ENCODE peak calls at places on chromosomes 1 and 21, in four cellular contexts. F, Y, E and L are unnamed samples.

GRCh38 chr1:64100791-64101190 is 102.6 kb upstream of the UBE2U start:
- DNase-seq in F (no peak), Y (no peak), E (no peak), L (no peak)

GRCh38 chr1:167618789-167619188 is 11.2 kb upstream of the RCSD1 start:
- DNase-seq in F (no peak), Y (no peak), E (no peak), L (no peak)

GRCh38 chr1:41496080-41497055 is 11.9 kb upstream of the EDN2 start:
- DNase-seq in F (peak; percentile 90), Y (peak; percentile 52), E (no peak), L (peak; percentile 73)

GRCh38 chr1:30133414-30134055 is 589.9 kb downstream of the MATN1 start:
- DNase-seq in F (no peak), Y (no peak), E (no peak), L (no peak)

GRCh38 chr1:207026177-207026576 is 6.4 kb downstream of the C1orf116 start:
- DNase-seq in F (no peak), Y (no peak), E (no peak), L (no peak)

GRCh38 chr1:43588592-43588991 is 57.9 kb downstream of the PTPRF start:
- DNase-seq in F (no peak), Y (no peak), E (no peak), L (no peak)

GRCh38 chr21:41764558-41765392 is 2.1 kb downstream of the RIPK4 start:
- DNase-seq in F (no peak), Y (no peak), E (no peak), L (no peak)

GRCh38 chr21:33240404-33240803 is 10.7 kb downstream of the IFNAR2 start:
- DNase-seq in F (no peak), Y (no peak), E (no peak), L (no peak)

GRCh38 chr1:232459087-232459486 is 170.8 kb downstream of the SIPA1L2 start:
- DNase-seq in F (no peak), Y (no peak), E (no peak), L (no peak)

GRCh38 chr1:207844374-207844773 is 66.6 kb downstream of the CD34 start:
- DNase-seq in F (no peak), Y (no peak), E (no peak), L (no peak)

GRCh38 chr1:51305371-51305823 is 25.0 kb downstream of the TTC39A start:
- DNase-seq in F (no peak), Y (no peak), E (no peak), L (no peak)

GRCh38 chr21:35963920-35964451 is 96.3 kb downstream of the SETD4 start:
- DNase-seq in F (no peak), Y (no peak), E (no peak), L (no peak)

GRCh38 chr1:54122131-54122751 is 30.6 kb downstream of the CDCP2 start:
- DNase-seq in F (no peak), Y (no peak), E (no peak), L (no peak)

GRCh38 chr21:18468775-18469174 is 65.2 kb upstream of the TMPRSS15 start:
- DNase-seq in F (no peak), Y (peak; percentile 60), E (no peak), L (no peak)

GRCh38 chr1:3453891-3454810 is at the start of gene ARHGEF16:
- DNase-seq in F (peak; percentile 61), Y (peak; percentile 23), E (no peak), L (no peak)

GRCh38 chr1:109636201-109636952 is 16.7 kb downstream of the AMPD2 start:
- DNase-seq in F (no peak), Y (no peak), E (no peak), L (no peak)

GRCh38 chr21:38542263-38542662 is 44.0 kb upstream of the ERG start:
- DNase-seq in F (no peak), Y (no peak), E (no peak), L (no peak)

GRCh38 chr1:183580281-183580682 is 10.0 kb downstream of the NCF2 start:
- DNase-seq in F (no peak), Y (peak; percentile 16), E (peak; percentile 33), L (no peak)

GRCh38 chr21:37071561-37072238 is 1.2 kb downstream of the PIGP start:
- DNase-seq in F (peak; percentile 47), Y (no peak), E (no peak), L (no peak)

GRCh38 chr1:15833069-15833679 is 14.3 kb upstream of the SPEN start:
- DNase-seq in F (peak; percentile 53), Y (no peak), E (no peak), L (no peak)

GRCh38 chr1:1309525-1310385 is 1.4 kb downstream of the PUSL1 start:
- DNase-seq in F (no peak), Y (no peak), E (no peak), L (no peak)

GRCh38 chr1:90295534-90295933 is 300.6 kb downstream of the ZNF326 start:
- DNase-seq in F (no peak), Y (no peak), E (no peak), L (no peak)

GRCh38 chr1:111967067-111967690 is 22.3 kb downstream of the KCND3 start:
- DNase-seq in F (no peak), Y (no peak), E (no peak), L (no peak)
- TF ChIP-seq CTCF in F (no peak), Y (no peak), E (no peak), L (no peak)

GRCh38 chr1:19646366-19646765 is 2.3 kb downstream of the NBL1 start:
- DNase-seq in F (no peak), Y (no peak), E (no peak), L (no peak)

GRCh38 chr1:19645544-19646252 is 1.6 kb downstream of the NBL1 start:
- DNase-seq in F (no peak), Y (no peak), E (no peak), L (no peak)

GRCh38 chr1:19643602-19644419 is at the start of gene NBL1:
- DNase-seq in F (peak; percentile 83), Y (no peak), E (no peak), L (no peak)

GRCh38 chr1:19644422-19644760 is 280 bp downstream of the NBL1 start:
- DNase-seq in F (no peak), Y (no peak), E (no peak), L (no peak)

GRCh38 chr1:19644761-19645543 is 841 bp downstream of the NBL1 start:
- DNase-seq in F (peak; percentile 49), Y (no peak), E (no peak), L (no peak)
- H3K27me3 ChIP-seq in F (no peaks in the 10 kb centered on the region), Y (peaks cover 52% of the 10 kb centered on the region), E (no peaks in the 10 kb centered on the region), L (no peaks in the 10 kb centered on the region)

GRCh38 chr1:86517336-86517735 is 29.5 kb upstream of the CLCA4 start:
- DNase-seq in F (no peak), Y (no peak), E (no peak), L (no peak)

GRCh38 chr1:86516366-86516765 is 30.5 kb upstream of the CLCA4 start:
- DNase-seq in F (no peak), Y (no peak), E (no peak), L (no peak)

GRCh38 chr1:86521522-86521891 is 25.4 kb upstream of the CLCA4 start:
- DNase-seq in F (no peak), Y (no peak), E (no peak), L (no peak)

GRCh38 chr1:86520789-86521521 is 25.9 kb upstream of the CLCA4 start:
- DNase-seq in F (no peak), Y (no peak), E (no peak), L (no peak)

DNA sequence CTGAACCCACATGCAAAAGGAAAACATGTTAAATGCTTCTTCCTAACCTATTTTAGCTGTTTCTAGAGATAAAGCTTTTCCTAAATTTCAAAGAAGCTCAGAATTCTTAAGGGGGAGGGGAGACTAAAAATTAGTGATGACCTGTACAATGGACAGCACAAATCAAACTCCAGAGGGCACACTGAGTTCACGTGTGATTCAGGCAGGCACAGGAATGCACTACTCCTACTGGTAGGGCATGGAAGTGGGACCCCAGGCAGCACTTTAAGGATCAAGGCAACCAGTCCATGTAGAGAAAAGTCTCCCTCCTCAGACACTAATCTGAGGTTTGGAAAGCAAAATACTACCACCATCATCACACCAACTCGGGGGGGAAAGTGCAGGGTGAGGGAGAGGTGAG is 31.3 kb upstream of the CLCA4 start:
- DNase-seq in F (no peak), Y (peak; percentile 25), E (no peak), L (no peak)
- TF ChIP-seq CTCF in F (no peak), Y (peak; percentile 42), E (peak; percentile 54), L (peak; percentile 36)

GRCh38 chr1:200895801-200896570 is 1.3 kb downstream of the INAVA start:
- DNase-seq in F (no peak), Y (no peak), E (no peak), L (no peak)

GRCh38 chr1:200895448-200895799 is 724 bp downstream of the INAVA start:
- DNase-seq in F (no peak), Y (no peak), E (no peak), L (no peak)

GRCh38 chr1:200896571-200897187 is 2.0 kb downstream of the INAVA start:
- DNase-seq in F (no peak), Y (no peak), E (no peak), L (no peak)

GRCh38 chr1:200893411-200893901 is 1.2 kb upstream of the INAVA start:
- DNase-seq in F (no peak), Y (peak; percentile 59), E (no peak), L (no peak)

GRCh38 chr1:200894712-200895447 is at the start of gene INAVA:
- DNase-seq in F (no peak), Y (no peak), E (no peak), L (no peak)
- H3K27me3 ChIP-seq in F (peaks cover 26% of the 10 kb centered on the region), Y (no peaks in the 10 kb centered on the region), E (no peaks in the 10 kb centered on the region), L (peaks cover 54% of the 10 kb centered on the region)

GRCh38 chr1:229624521-229624905 is 1.4 kb downstream of the TAF5L start:
- DNase-seq in F (no peak), Y (no peak), E (no peak), L (no peak)

GRCh38 chr1:229624906-229625871 is 733 bp downstream of the TAF5L start:
- DNase-seq in F (no peak), Y (peak; percentile 84), E (no peak), L (no peak)

GRCh38 chr1:229627003-229627402 is 956 bp downstream of the URB2 start:
- DNase-seq in F (no peak), Y (no peak), E (no peak), L (no peak)

GRCh38 chr1:229623838-229624237 is 2.1 kb downstream of the TAF5L start:
- DNase-seq in F (no peak), Y (no peak), E (no peak), L (no peak)

DNA sequence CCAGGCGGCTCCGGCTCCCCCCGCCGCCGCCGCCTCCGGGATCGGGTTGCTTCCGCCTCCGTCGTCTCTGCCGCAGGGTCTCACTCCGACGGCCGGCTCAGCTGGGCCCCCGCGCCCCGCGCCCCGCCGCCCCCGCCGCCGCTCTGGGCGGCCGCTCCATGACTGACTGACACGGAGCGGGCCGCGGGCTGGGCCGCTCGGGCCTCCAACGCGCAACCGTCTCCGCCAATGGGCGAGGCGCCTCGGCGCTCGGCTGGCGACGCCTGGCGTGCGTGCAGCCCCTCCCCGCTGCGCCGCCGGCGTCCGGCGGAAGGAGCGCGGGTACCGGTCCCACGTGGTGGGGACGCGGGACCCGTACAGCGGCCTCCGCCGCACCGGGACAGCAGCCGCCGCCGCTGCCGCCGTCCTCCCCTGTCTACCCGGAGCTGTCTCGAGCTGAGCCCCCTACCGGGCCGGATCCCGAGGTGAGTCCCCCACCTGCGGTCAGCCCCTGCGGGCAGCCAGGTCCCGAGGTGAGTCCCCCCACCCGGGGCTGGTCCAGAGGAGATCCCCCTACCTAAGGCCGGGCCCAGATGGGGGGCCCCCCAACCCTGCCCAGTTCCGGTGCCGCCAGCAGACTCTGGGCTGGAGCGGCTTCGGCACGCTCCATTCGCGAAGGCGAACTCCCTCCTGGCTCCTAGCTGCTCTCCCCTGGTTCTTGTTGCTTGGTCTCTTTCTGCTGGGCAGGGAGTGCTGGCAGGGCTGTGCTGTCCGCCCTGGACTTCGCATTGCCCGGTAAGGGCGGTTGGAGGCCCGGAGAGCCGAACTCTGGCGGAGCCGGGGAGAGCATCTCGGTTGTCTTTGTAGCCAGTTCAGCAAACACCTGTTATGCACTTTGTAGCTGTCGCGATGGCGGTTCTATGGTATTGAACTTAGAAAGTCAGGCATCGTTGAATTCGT is at the start of the genes TAF5L and URB2:
- DNase-seq in F (peak; percentile 88), Y (peak; percentile 96), E (peak; percentile 17), L (peak; percentile 65)
- TF ChIP-seq CTCF in F (no peak), Y (no peak), E (no peak), L (no peak)